ENCODE peak calls at places on chromosomes 12 and 14, in four cellular contexts. M, O, T and Y are unnamed samples. For H3K27me3, the result is how much of the 10 kb centered on the place peaks cover.

GRCh38 chr12:78209851-78210493 is 379.3 kb downstream of the NAV3 start:
- DNase-seq in M (peak), O (no peak), T (peak), Y (no peak)

GRCh38 chr12:28611115-28611435 is 420.8 kb downstream of the CCDC91 start:
- DNase-seq in M (no peak), O (peak), T (peak), Y (peak)

GRCh38 chr14:29222671-29223268 is 456.2 kb downstream of the FOXG1 start:
- DNase-seq in M (no peak), O (peak), T (peak), Y (no peak)

GRCh38 chr14:90613446-90613845 is 202.8 kb downstream of the TTC7B start:
- DNase-seq in M (no peak), O (no peak), T (no peak), Y (no peak)

GRCh38 chr14:55277972-55278740 is 6.9 kb downstream of the FBXO34 start:
- DNase-seq in M (no peak), O (no peak), T (no peak), Y (no peak)

GRCh38 chr14:95006479-95006878 is 150.8 kb downstream of the DICER1 start:
- DNase-seq in M (no peak), O (no peak), T (no peak), Y (no peak)

GRCh38 chr14:84750763-84751554 is 779.0 kb upstream of the FLRT2 start:
- DNase-seq in M (no peak), O (peak), T (peak), Y (peak)

GRCh38 chr12:67593871-67594330 is 54.6 kb upstream of the DYRK2 start:
- DNase-seq in M (no peak), O (no peak), T (no peak), Y (no peak)

GRCh38 chr14:24232645-24233537 is at the start of gene GMPR2:
- DNase-seq in M (no peak), O (no peak), T (no peak), Y (no peak)

GRCh38 chr12:65670775-65671174 is 153.5 kb upstream of the HMGA2 start:
- DNase-seq in M (no peak), O (peak), T (peak), Y (no peak)

GRCh38 chr12:20588057-20588456 is 107.1 kb upstream of the SLCO1C1 start:
- DNase-seq in M (no peak), O (no peak), T (no peak), Y (no peak)

GRCh38 chr12:117273091-117273490 is 82.8 kb upstream of the FBXO21 start:
- DNase-seq in M (no peak), O (no peak), T (no peak), Y (no peak)

GRCh38 chr12:47636908-47637780 is 68.7 kb downstream of the RPAP3 start:
- DNase-seq in M (peak), O (no peak), T (no peak), Y (no peak)

GRCh38 chr14:54772451-54772881 is 130.2 kb downstream of the GCH1 start:
- DNase-seq in M (no peak), O (peak), T (peak), Y (no peak)

GRCh38 chr14:103616635-103617300 is 12.2 kb upstream of the KLC1 start:
- DNase-seq in M (no peak), O (no peak), T (no peak), Y (no peak)
- TF ChIP-seq CTCF in M (no peak), O (no peak), T (no peak), Y (no peak)

DNA sequence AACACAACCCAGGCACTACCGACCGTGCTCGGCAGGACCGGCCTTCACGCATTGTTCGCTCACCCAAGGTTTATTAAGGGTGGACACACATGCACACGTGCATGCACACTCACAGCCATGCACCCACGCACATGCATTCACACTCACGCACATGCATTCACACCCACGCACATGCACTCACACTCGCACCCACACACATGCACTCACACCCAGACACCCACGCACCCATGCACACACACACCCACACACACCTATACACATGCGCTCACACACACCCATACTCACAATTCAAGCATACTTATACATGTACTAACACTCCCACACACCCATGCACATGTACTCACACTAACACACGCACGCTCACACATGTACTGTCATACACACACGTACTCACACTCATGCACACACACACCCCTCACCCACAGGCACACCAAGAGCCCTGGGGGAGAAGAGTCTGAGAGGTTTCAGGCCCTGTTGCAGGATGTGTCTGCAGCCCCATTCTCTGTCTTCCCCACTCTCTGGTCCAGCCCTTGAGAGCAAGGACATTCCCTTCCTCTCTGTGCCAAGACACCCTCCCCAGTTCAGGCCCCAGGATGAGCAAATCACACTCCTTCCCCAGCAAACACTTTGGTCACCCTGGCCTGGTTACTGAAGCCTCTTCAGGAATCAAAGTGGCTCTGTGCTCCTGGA is 49.4 kb upstream of the BCL11B start:
- DNase-seq in M (no peak), O (no peak), T (no peak), Y (no peak)
- H3K27me3 ChIP-seq in M (half or more), O (under half), T (under half), Y (under half)

GRCh38 chr12:129296636-129297035 is 443.4 kb downstream of the GLT1D1 start:
- DNase-seq in M (no peak), O (peak), T (no peak), Y (no peak)
- H3K4me3 ChIP-seq in M (no peak), O (no peak), T (no peak), Y (no peak)

GRCh38 chr12:110600254-110600653 is 13.7 kb upstream of the TCTN1 start:
- DNase-seq in M (no peak), O (peak), T (peak), Y (no peak)
- TF ChIP-seq CTCF in M (peak), O (peak), T (peak), Y (peak)

GRCh38 chr12:57896437-57897201 is 44.7 kb upstream of the ATP23 start:
- DNase-seq in M (peak), O (peak), T (peak), Y (no peak)
- H3K27me3 ChIP-seq in M (under half), O (under half), T (under half), Y (under half)

DNA sequence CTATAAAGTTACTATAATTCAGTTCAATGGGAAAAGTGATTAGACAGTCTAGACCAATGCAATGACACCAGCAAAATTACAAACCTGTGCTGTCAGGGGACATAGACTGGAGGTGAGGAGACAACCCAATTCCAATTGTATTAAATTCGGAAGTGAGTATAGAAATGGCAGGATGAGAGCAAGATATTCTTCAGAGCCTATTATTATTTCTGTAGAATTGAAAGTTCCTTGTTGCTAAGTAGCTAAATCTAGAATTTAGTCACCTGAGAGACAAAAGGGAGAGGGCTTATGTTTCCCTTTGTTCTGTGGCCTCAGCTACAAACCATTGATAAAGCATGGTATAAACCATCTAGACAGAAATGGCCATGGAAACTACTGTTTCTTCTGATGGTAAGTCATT is at the start of gene ADAM21:
- DNase-seq in M (no peak), O (no peak), T (no peak), Y (no peak)
- H3K4me3 ChIP-seq in M (no peak), O (no peak), T (no peak), Y (no peak)

GRCh38 chr12:57166971-57167371 is 19.6 kb upstream of the LRP1-AS start:
- DNase-seq in M (no peak), O (peak), T (peak), Y (peak)
- TF ChIP-seq CTCF in M (no peak), O (no peak), T (no peak), Y (no peak)